ENCODE peak calls at places on chromosomes 4 and X, in nine cellular contexts. G is A549; I is cardiac fibroblast; Z is epithelial cell of esophagus; E is transverse colon; Q is HFF-Myc; S is spleen; F is mucosa of descending colon; P is CD8-positive, alpha-beta T cell. O is an unnamed sample.

GRCh38 chr4:8745036-8745827 is 126.4 kb downstream of the HMX1 start:
- DNase-seq in G (no peak), I (no peak), Z (no peak), E (no peak), Q (no peak), S (peak), F (no peak), P (no peak), O (no peak)

GRCh38 chr4:102525099-102525498 is 23.9 kb downstream of the NFKB1 start:
- DNase-seq in G (no peak), I (peak), Z (peak), E (no peak), Q (no peak), S (no peak), F (no peak), P (no peak), O (no peak)

GRCh38 chrX:118115948-118116307 is 682 bp downstream of the KLHL13 start:
- DNase-seq in G (no peak), I (no peak), Z (no peak), E (no peak), Q (no peak), S (no peak), F (no peak), P (no peak), O (no peak)

GRCh38 chr4:8922481-8922880 is 50.8 kb upstream of the HMX1 start:
- DNase-seq in G (no peak), I (no peak), Z (no peak), E (no peak), Q (no peak), S (peak), F (no peak), P (no peak), O (no peak)

GRCh38 chr4:4248885-4249203 is 821 bp upstream of the TMEM128 start:
- DNase-seq in G (no peak), I (peak), Z (no peak), E (no peak), Q (no peak), S (no peak), F (no peak), P (no peak), O (no peak)

GRCh38 chr4:57137261-57137660 is 27.1 kb upstream of the IGFBP7 start:
- DNase-seq in G (no peak), I (peak), Z (no peak), E (no peak), Q (no peak), S (no peak), F (no peak), P (no peak), O (no peak)

GRCh38 chr4:20676773-20677172 is 23.5 kb upstream of the PACRGL start:
- DNase-seq in G (no peak), I (no peak), Z (no peak), E (no peak), Q (no peak), S (no peak), F (no peak), P (no peak), O (no peak)

GRCh38 chr4:106048250-106048931 is 153.1 kb downstream of the NPNT start:
- DNase-seq in G (no peak), I (peak), Z (no peak), E (no peak), Q (no peak), S (no peak), F (no peak), P (no peak), O (peak)

GRCh38 chr4:53702334-53703266 is 111.3 kb upstream of the LNX1 start:
- DNase-seq in G (peak), I (peak), Z (peak), E (peak), Q (peak), S (peak), F (peak), P (no peak), O (no peak)

GRCh38 chr4:656651-657337 is 17.3 kb downstream of the ATP5ME start:
- DNase-seq in G (no peak), I (peak), Z (no peak), E (no peak), Q (no peak), S (peak), F (no peak), P (no peak), O (no peak)

GRCh38 chrX:21770631-21771321 is 12.9 kb upstream of the SMPX start:
- DNase-seq in G (peak), I (no peak), Z (peak), E (no peak), Q (no peak), S (no peak), F (no peak), P (no peak), O (no peak)

GRCh38 chr4:25113915-25114904 is 46.0 kb downstream of the SEPSECS start:
- DNase-seq in G (no peak), I (peak), Z (peak), E (no peak), Q (no peak), S (no peak), F (no peak), P (no peak), O (peak)

GRCh38 chr4:10085386-10085785 is 31.2 kb downstream of the WDR1 start:
- DNase-seq in G (no peak), I (no peak), Z (no peak), E (peak), Q (no peak), S (peak), F (no peak), P (no peak), O (no peak)

GRCh38 chr4:56976878-56977320 is 507 bp downstream of the NOA1 start:
- DNase-seq in G (peak), I (no peak), Z (peak), E (peak), Q (no peak), S (peak), F (peak), P (peak), O (no peak)

GRCh38 chrX:16457239-16457638 is 192.7 kb upstream of the S100G start:
- DNase-seq in G (no peak), I (no peak), Z (no peak), E (no peak), Q (no peak), S (no peak), F (no peak), P (no peak), O (no peak)

GRCh38 chrX:44495091-44495490 is 47.6 kb downstream of the FUNDC1 start:
- DNase-seq in G (no peak), I (no peak), Z (no peak), E (no peak), Q (no peak), S (no peak), F (no peak), P (no peak), O (no peak)

GRCh38 chr4:11424000-11424399 is 4.7 kb downstream of the HS3ST1 start:
- DNase-seq in G (peak), I (peak), Z (peak), E (no peak), Q (peak), S (no peak), F (peak), P (no peak), O (no peak)
- TF ChIP-seq CTCF in G (peak), I (peak), Z (peak), E (no peak), Q (peak), S (peak), F (no peak), P (peak), O (no peak)

GRCh38 chrX:74450803-74451449 is 29.6 kb downstream of the SLC16A2 start:
- DNase-seq in G (peak), I (peak), Z (peak), E (no peak), Q (peak), S (no peak), F (no peak), P (no peak), O (peak)
- H3K4me3 ChIP-seq in G (no peak), I (no peak), Z (no peak), E (no peak), Q (no peak), S (no peak), F (no peak), P (no peak), O (no peak)

GRCh38 chr4:152348670-152349069 is 187.2 kb downstream of the FBXW7 start:
- DNase-seq in G (no peak), I (peak), Z (peak), E (no peak), Q (no peak), S (no peak), F (no peak), P (no peak), O (no peak)
- TF ChIP-seq CTCF in G (no peak), I (peak), Z (peak), E (no peak), Q (peak), S (peak), F (no peak), P (peak), O (peak)

DNA sequence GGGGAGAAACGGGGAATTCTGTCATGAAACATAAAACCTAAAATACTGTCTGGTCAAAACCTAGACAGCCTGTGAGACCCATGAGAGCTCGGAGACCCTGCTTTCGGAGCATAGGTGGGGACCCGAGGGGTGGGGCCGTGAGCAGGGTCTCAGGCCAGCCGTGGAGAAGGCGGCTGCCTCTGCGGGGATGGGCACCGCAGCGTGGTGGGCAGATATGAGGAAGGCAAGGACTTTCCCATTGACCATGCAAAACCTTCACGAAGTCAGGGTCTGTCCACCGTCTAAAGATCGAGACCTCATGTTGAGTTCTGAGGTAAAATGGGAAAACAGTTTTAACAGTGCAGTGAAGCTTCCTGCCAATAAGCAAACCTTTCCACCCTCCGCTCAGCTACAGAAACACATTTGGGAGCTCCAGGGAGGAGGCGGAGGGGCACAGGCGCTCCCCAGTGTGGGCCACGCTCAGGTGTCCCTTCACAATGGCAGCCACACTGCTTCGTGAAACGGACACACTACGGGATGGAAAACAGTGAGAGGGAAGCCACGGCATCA is 74.4 kb downstream of the SORBS2 start:
- DNase-seq in G (no peak), I (no peak), Z (no peak), E (no peak), Q (no peak), S (no peak), F (no peak), P (no peak), O (no peak)
- H3K4me3 ChIP-seq in G (no peak), I (peak), Z (no peak), E (no peak), Q (no peak), S (no peak), F (no peak), P (no peak), O (peak)

GRCh38 chr4:6198768-6199343 is 1.5 kb downstream of the JAKMIP1 start:
- DNase-seq in G (peak), I (peak), Z (no peak), E (no peak), Q (no peak), S (peak), F (no peak), P (no peak), O (no peak)
- TF ChIP-seq CTCF in G (no peak), I (no peak), Z (no peak), E (no peak), Q (no peak), S (no peak), F (no peak), P (no peak), O (no peak)

DNA sequence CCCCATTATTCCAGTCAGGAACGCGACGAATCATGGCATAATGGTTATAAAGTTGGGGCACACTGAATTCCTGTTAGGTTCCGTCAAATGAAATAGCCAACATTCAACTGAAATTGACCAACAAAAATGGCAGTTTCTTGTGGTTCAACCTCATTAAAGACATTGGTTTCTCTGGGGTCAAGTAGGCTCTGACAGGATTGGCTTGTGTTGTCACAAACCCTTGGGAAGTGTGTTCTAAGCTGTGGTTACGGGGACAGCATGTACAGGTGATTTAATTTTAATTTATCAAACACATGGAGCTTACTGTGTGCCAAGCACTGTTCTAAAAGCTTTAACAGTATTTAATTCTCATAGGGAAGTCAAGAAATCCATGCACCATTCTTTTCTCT is 751 bp downstream of the XK start:
- DNase-seq in G (no peak), I (no peak), Z (no peak), E (no peak), Q (no peak), S (no peak), F (no peak), P (no peak), O (no peak)
- H3K4me3 ChIP-seq in G (peak), I (peak), Z (peak), E (peak), Q (no peak), S (peak), F (peak), P (peak), O (no peak)

DNA sequence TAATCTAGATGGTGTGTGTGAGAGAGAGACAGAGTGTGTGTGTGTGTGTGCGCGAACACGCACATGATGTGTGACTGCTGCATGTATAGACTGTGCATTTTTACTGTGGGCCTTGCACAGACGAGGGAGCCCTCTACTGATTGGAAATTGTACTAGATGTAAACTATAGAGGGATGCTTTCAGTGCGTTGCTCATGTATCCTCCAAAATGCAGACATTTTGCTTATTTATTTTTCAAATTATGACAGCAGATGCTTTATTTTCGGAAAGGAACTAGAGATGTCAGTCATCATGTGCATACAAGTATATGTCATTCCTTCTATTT is 168.4 kb upstream of the GK2 start:
- DNase-seq in G (peak), I (peak), Z (peak), E (no peak), Q (peak), S (no peak), F (peak), P (no peak), O (no peak)
- TF ChIP-seq CTCF in G (peak), I (peak), Z (peak), E (peak), Q (peak), S (no peak), F (no peak), P (no peak), O (peak)

GRCh38 chrX:110268395-110268794 is 49.5 kb downstream of the AMMECR1 start:
- DNase-seq in G (no peak), I (no peak), Z (no peak), E (no peak), Q (no peak), S (no peak), F (no peak), P (no peak), O (no peak)
- H3K4me3 ChIP-seq in G (no peak), I (no peak), Z (no peak), E (no peak), Q (no peak), S (no peak), F (no peak), P (no peak), O (no peak)

DNA sequence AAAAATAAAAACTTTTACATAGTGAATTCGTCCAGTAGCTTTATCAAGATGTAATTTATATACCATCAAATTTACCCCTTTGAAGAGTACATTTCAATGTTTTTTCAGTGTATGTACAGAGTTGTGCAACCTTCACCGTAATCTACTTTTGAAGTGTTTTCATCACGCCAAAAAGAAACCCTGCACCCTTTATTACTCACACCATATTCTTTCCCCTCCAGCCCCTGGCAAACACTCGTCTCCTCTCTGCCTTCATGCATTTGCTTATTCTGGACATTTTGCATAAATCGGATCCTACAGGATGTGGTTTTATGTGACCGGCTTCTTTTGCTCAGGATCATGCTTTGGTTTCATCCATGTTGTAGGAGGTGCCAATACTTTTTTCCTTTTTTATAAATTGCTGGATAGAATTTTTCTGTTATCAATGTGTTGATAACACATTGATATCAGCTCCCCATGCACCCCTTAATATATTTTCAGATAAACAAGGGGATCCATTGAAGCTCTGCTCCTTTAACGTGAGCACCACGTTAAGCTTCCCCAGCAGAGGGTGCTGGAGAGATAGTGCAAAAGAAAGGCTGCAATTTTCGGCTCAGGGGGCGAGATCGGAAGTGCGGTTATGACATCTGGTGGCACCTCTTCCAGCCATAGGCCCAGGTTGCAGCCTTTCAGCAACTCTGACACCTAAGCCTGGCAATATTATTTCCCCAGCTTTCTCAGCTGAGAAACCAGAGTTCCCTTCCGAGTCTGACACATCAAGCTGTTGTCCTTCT is 100.1 kb upstream of the VCX3B start:
- DNase-seq in G (peak), I (no peak), Z (peak), E (no peak), Q (no peak), S (no peak), F (peak), P (no peak), O (no peak)
- TF ChIP-seq CTCF in G (peak), I (no peak), Z (peak), E (no peak), Q (no peak), S (no peak), F (no peak), P (no peak), O (no peak)

DNA sequence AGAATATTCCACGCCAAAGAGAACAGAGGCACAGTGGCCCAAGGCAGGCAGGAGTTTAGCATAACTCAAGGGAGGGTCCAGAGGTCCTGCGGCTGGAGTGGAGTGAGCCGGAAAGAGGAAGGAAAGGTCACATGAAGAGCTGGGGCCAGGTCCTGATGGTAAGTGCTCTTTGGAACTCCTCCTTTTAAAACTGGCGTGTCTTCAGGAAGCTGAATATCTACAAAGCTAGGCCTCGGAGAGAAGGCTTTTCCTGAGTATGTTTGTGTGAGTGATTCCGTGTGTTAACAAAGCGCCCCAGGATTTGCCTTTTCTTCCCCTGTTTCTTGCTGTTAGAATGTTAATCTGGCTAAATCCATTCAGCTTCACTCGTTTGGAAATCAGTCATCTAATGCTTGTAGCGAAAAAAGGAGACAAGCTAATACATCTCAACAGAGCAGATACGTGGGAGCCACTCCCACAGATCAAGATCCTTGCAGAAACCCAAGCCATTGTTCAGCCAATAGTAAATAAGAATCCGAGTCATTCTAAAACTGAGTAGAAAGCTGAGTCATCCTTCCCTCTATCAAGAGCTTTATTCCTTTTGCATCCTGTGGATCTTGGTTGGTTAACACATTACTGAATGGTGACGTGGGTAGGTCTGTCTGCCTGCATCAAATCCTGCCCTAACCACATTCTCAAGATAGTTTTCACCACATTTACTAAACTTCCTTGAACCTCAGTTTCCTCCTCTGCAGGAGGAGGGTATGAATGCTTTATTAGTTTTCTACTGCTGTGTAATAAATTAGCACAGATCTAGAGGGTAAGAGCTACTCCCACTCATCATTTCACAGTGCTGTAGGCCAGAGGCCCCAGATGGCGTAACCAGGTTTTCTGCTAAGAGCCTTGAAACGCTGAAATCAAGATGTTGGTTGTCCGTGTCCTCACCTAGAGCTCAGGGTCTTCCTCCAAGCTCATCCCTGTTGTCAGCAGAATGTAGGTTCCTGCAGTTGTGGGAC is 43.2 kb upstream of the RBM47 start:
- DNase-seq in G (peak), I (peak), Z (peak), E (no peak), Q (peak), S (no peak), F (peak), P (no peak), O (peak)
- H3K4me3 ChIP-seq in G (no peak), I (no peak), Z (no peak), E (no peak), Q (no peak), S (no peak), F (no peak), P (no peak), O (no peak)

O was measured in AG09309.